ENCODE peak calls at places on chromosomes 7 and 10, in five cellular contexts. T, W, B, G and F are unnamed samples.

GRCh38 chr10:95275726-95276366 is 15.0 kb downstream of the PDLIM1 start:
- DNase-seq in T (no peak), W (no peak), B (no peak), G (no peak), F (no peak)

GRCh38 chr10:83917519-83918506 is 221.5 kb upstream of the GHITM start:
- DNase-seq in T (peak), W (peak), B (no peak), G (peak), F (no peak)

GRCh38 chr10:22345301-22346086 is at the start of gene SPAG6:
- DNase-seq in T (no peak), W (peak), B (no peak), G (no peak), F (peak)

GRCh38 chr10:36455481-36456119 is 669.8 kb upstream of the ANKRD30A start:
- DNase-seq in T (no peak), W (no peak), B (no peak), G (no peak), F (no peak)

GRCh38 chr10:33066558-33067236 is 108.7 kb upstream of the ITGB1 start:
- DNase-seq in T (no peak), W (no peak), B (no peak), G (no peak), F (no peak)

GRCh38 chr10:1044964-1045363 is 4.0 kb downstream of the IDI1 start:
- DNase-seq in T (no peak), W (no peak), B (no peak), G (no peak), F (no peak)

GRCh38 chr7:37927739-37928444 is 7.5 kb downstream of the EPDR1 start:
- DNase-seq in T (no peak), W (no peak), B (no peak), G (no peak), F (no peak)

GRCh38 chr7:36440880-36441279 is 51.2 kb downstream of the ANLN start:
- DNase-seq in T (peak), W (no peak), B (no peak), G (peak), F (no peak)

GRCh38 chr7:107663196-107663595 is 2.6 kb downstream of the SLC26A4 start:
- DNase-seq in T (no peak), W (no peak), B (no peak), G (no peak), F (no peak)

GRCh38 chr7:117134885-117135552 is 181.7 kb downstream of the ST7 start:
- DNase-seq in T (no peak), W (no peak), B (no peak), G (no peak), F (no peak)

GRCh38 chr7:46557295-46557711 is 636.2 kb upstream of the IGFBP3 start:
- DNase-seq in T (no peak), W (no peak), B (no peak), G (no peak), F (no peak)

GRCh38 chr7:122887848-122888247 is 1.6 kb upstream of the CADPS2 start:
- DNase-seq in T (no peak), W (no peak), B (no peak), G (no peak), F (no peak)

GRCh38 chr10:115903845-115904244 is 369.2 kb downstream of the GFRA1 start:
- DNase-seq in T (no peak), W (no peak), B (no peak), G (no peak), F (no peak)

GRCh38 chr10:78763217-78763616 is 305.5 kb upstream of the ZMIZ1 start:
- DNase-seq in T (no peak), W (no peak), B (no peak), G (no peak), F (no peak)

GRCh38 chr7:1852781-1853618 is 182.9 kb downstream of the ELFN1 start:
- DNase-seq in T (no peak), W (peak), B (no peak), G (no peak), F (no peak)

GRCh38 chr10:10665750-10666149 is 351.9 kb upstream of the CELF2 start:
- DNase-seq in T (no peak), W (no peak), B (no peak), G (no peak), F (no peak)

GRCh38 chr7:143229054-143229790 is 7.4 kb downstream of the TAS2R40 start:
- DNase-seq in T (no peak), W (peak), B (no peak), G (no peak), F (no peak)

GRCh38 chr10:126561499-126562208 is 108.8 kb downstream of the C10orf90 start:
- DNase-seq in T (no peak), W (no peak), B (no peak), G (no peak), F (no peak)

GRCh38 chr10:114021135-114021534 is 22.5 kb upstream of the ADRB1 start:
- DNase-seq in T (no peak), W (no peak), B (no peak), G (no peak), F (no peak)

GRCh38 chr7:116597384-116597783 is 72.5 kb downstream of the CAV1 start:
- DNase-seq in T (no peak), W (no peak), B (no peak), G (no peak), F (no peak)

GRCh38 chr7:26726051-26726450 is 138.3 kb downstream of the SKAP2 start:
- DNase-seq in T (no peak), W (no peak), B (no peak), G (no peak), F (no peak)

GRCh38 chr7:127819975-127820778 is 168.2 kb downstream of the SND1 start:
- DNase-seq in T (peak), W (no peak), B (peak), G (peak), F (no peak)

GRCh38 chr10:17412323-17412722 is 42.1 kb downstream of the ST8SIA6 start:
- DNase-seq in T (no peak), W (peak), B (peak), G (no peak), F (no peak)

GRCh38 chr10:121813857-121814256 is 114.0 kb downstream of the ATE1 start:
- DNase-seq in T (no peak), W (no peak), B (no peak), G (no peak), F (no peak)

GRCh38 chr10:113463777-113464176 is 89.1 kb upstream of the HABP2 start:
- DNase-seq in T (no peak), W (no peak), B (no peak), G (peak), F (no peak)

GRCh38 chr7:5500056-5500776 is 76.6 kb upstream of the TNRC18 start:
- DNase-seq in T (no peak), W (no peak), B (no peak), G (no peak), F (no peak)

GRCh38 chr7:134513169-134513752 is 14.1 kb upstream of the AKR1B10 start:
- DNase-seq in T (no peak), W (peak), B (peak), G (peak), F (peak)

GRCh38 chr10:72611783-72612182 is 14.1 kb downstream of the MICU1 start:
- DNase-seq in T (no peak), W (no peak), B (no peak), G (no peak), F (no peak)

GRCh38 chr10:68561804-68562649 is 1.9 kb downstream of the TET1 start:
- DNase-seq in T (no peak), W (peak), B (peak), G (no peak), F (peak)

GRCh38 chr10:43039629-43040481 is 37.0 kb upstream of the RET start:
- DNase-seq in T (no peak), W (no peak), B (no peak), G (no peak), F (no peak)

GRCh38 chr10:126063353-126063791 is 167.0 kb downstream of the FANK1 start:
- DNase-seq in T (peak), W (no peak), B (no peak), G (no peak), F (no peak)

GRCh38 chr7:57868771-57869483 is 418.9 kb downstream of the ZNF716 start:
- DNase-seq in T (no peak), W (no peak), B (no peak), G (no peak), F (no peak)

DNA sequence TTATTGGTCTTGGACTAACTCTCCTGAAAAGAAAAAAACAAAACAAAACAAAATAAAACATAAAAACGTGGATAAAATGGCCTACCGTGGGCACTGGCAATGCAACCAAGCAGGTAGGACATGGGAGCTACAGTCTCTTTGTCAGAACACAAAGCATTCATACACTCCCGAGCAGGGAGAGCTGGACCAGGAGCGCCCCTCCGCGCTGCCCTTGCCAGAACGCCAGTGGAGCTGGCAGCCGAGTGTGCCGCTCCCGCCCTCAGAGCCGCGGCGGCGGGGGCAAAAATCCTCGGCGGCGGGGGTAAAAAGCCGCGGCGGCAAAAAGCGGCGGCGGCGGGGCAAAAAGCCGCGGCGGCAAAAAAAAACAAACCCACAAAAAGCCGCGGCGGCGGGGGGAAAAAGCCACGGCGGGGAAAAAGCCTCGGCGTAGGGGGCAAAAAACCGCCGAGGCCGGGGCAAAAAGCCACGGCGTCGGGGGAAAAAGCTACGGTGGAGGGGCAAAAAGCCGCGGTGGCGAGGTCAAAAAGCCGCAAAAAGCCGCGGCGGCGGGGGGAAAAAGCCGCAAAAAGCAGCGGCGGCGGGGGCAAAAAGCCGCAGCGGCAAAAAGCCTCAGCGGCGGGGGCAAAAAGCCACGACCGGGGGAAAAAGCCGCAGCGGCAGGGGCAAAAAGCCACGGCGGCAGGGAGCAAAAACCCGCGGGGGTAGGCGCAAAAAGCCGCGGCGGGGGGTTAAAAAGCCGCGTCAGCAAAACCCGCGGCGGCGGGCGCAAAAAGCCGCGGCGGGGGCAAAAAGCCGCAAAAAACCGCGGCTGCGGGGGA is 418.1 kb downstream of the ZNF716 start:
- DNase-seq in T (no peak), W (no peak), B (no peak), G (no peak), F (no peak)
- TF ChIP-seq ATF3 in T (no peak), W (no peak), B (no peak), G (no peak), F (no peak)

DNA sequence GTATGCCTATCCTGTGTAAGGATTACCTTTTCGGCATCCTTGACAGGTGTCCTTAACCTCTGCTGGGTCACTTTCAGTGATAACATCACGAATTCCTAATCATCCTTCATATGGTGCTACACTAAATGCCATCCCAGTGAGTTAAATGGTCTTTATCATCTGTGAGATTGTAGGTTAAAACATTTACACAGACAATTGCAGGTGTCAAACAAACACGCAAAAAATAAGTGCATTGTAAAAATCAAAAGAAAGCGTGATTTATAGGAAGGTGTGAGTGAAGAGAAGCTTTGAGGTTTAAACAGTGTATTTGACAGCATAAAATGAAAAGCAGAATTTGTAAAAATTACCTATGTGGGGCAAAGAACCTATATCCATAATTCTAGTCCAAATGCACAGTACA is 111.5 kb upstream of the IFRD1 start:
- DNase-seq in T (no peak), W (no peak), B (no peak), G (no peak), F (no peak)
- TF ChIP-seq ATF3 in T (no peak), W (no peak), B (no peak), G (no peak), F (no peak)

DNA sequence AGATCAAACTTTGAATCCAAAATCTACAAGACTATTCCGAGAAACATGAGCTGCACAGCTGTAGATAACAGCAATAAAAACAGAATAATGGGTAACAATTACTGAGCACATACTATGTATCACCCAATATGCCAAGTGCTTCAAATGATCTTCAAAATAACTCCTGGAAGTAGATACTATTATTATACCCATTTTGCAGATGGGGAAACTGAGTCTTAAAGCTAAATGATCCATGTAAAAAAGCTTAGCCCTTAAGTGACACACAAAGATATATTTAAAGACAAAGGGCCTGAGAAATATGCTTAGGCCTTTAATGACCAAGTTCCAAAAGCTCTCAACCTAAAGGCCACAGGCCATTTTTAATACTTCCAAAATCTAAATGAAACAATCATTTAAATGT is 18.4 kb upstream of the REEP3 start:
- DNase-seq in T (no peak), W (no peak), B (no peak), G (no peak), F (no peak)
- TF ChIP-seq ATF3 in T (no peak), W (no peak), B (no peak), G (no peak), F (no peak)

GRCh38 chr7:83178796-83179195 is 16.1 kb upstream of the PCLO start:
- DNase-seq in T (no peak), W (no peak), B (no peak), G (no peak), F (no peak)

GRCh38 chr7:83173664-83174063 is 11.0 kb upstream of the PCLO start:
- DNase-seq in T (no peak), W (no peak), B (no peak), G (no peak), F (no peak)

DNA sequence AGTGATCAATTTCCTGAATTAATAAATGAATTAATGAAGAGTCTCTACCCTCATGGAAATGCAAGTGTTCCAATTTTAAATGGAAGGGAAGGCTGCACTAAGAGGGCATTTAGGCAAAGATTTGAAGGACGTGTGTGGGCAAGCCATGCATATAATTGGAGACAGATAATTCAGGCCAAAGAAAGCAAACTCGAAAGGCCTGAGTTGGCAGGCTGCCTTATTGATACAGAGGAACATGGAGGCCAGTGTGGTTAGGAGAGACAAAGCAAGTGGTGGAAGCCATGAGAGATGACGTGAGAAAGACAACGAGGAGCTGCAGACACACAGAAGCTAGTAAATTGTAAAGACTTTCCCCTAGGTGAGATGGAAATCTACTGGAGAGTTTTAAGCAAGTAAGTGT is 15.4 kb upstream of the PCLO start:
- DNase-seq in T (no peak), W (no peak), B (no peak), G (no peak), F (no peak)
- TF ChIP-seq ATF3 in T (no peak), W (no peak), B (no peak), G (no peak), F (no peak)

GRCh38 chr10:28666751-28667467 is 10.4 kb upstream of the BAMBI start:
- DNase-seq in T (no peak), W (no peak), B (no peak), G (no peak), F (no peak)

GRCh38 chr10:28668363-28669226 is 8.7 kb upstream of the BAMBI start:
- DNase-seq in T (no peak), W (peak), B (peak), G (no peak), F (no peak)

GRCh38 chr10:28664369-28664740 is 13.0 kb upstream of the BAMBI start:
- DNase-seq in T (no peak), W (no peak), B (no peak), G (no peak), F (no peak)

GRCh38 chr10:28674782-28675181 is 2.5 kb upstream of the BAMBI start:
- DNase-seq in T (no peak), W (no peak), B (peak), G (no peak), F (no peak)

DNA sequence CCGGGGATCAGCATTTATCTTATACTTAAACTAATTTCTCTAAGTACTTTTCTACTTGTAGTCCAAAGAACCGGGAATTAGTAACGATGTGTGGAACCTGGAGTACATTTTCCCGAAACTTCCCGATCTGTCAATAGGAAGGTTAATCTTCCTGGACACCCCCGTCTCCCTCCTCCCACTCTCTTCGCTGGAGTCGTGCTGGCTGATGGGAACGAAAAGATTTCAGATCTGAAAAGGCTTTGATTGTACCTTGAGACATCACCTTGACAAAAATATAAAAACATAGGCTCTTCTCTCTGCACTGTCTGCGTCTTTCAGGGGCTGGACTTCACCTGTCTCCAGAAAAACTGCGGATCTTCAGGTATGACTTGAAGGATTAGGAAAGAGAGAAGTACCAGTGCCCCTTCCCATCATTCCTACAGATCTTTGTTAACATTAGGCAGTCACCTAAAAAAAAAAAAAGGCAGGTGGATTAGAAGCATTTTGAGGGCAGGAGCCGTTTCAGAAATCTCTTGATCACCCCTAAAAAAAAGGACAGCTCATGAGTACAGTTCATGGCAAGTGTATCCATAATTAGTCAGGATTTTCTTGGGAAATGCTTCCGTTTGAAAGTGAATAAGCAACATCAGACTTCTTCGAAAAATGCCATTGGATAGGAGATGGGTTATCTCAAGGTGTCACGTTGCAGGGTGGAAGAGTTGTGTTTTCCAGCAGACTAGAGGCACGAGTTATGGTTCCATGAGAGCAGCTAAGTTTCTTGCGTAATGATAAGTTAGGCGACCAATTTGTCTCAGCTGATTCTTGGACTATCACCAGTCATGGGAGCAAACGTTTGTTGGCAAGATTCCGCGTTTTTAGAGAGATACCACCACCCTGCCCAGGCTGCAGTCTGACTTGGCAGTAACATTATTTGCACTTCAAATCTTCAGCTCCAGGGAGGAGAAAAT is 7.8 kb upstream of the BAMBI start:
- DNase-seq in T (no peak), W (no peak), B (no peak), G (no peak), F (no peak)
- TF ChIP-seq ATF3 in T (no peak), W (no peak), B (no peak), G (no peak), F (no peak)

GRCh38 chr7:74656911-74657691 is 417 bp upstream of the GTF2I start:
- DNase-seq in T (peak), W (peak), B (peak), G (peak), F (peak)

GRCh38 chr7:74658171-74659004 is 870 bp downstream of the GTF2I start:
- DNase-seq in T (peak), W (peak), B (peak), G (peak), F (peak)

GRCh38 chr7:74655785-74656420 is 1.6 kb upstream of the GTF2I start:
- DNase-seq in T (no peak), W (no peak), B (no peak), G (no peak), F (no peak)

GRCh38 chr7:74656421-74656910 is 1.1 kb upstream of the GTF2I start:
- DNase-seq in T (no peak), W (peak), B (peak), G (peak), F (no peak)

GRCh38 chr7:74657692-74658170 is at the start of gene GTF2I:
- DNase-seq in T (no peak), W (peak), B (peak), G (no peak), F (no peak)
- TF ChIP-seq ATF3 in T (no peak), W (no peak), B (no peak), G (peak), F (no peak)